ENCODE peak calls at places on chromosomes 6 and 20, in six cellular contexts. I, M, V, H, J and G are unnamed samples.

GRCh38 chr6:163190786-163191185 is 223.7 kb upstream of the QKI start:
- DNase-seq in I (no peak), M (no peak), V (no peak), H (no peak), J (no peak), G (no peak)

GRCh38 chr6:11428895-11429294 is 108.7 kb upstream of the TMEM170B start:
- DNase-seq in I (no peak), M (peak), V (no peak), H (no peak), J (no peak), G (peak)

GRCh38 chr6:143948208-143948607 is 59.9 kb downstream of the PLAGL1 start:
- DNase-seq in I (no peak), M (no peak), V (no peak), H (no peak), J (no peak), G (no peak)

GRCh38 chr6:166275714-166276166 is 32.5 kb downstream of the PRR18 start:
- DNase-seq in I (peak), M (peak), V (peak), H (peak), J (peak), G (no peak)

GRCh38 chr6:170076466-170077165 is 214.3 kb downstream of the DLL1 start:
- DNase-seq in I (peak), M (no peak), V (no peak), H (no peak), J (peak), G (no peak)

GRCh38 chr6:126312013-126312665 is 27.8 kb upstream of the CENPW start:
- DNase-seq in I (peak), M (no peak), V (no peak), H (no peak), J (no peak), G (no peak)

GRCh38 chr6:6712258-6712978 is 123.9 kb downstream of the LY86 start:
- DNase-seq in I (peak), M (peak), V (no peak), H (peak), J (peak), G (peak)

GRCh38 chr20:1567392-1568165 is 10.1 kb upstream of the SIRPD start:
- DNase-seq in I (peak), M (peak), V (no peak), H (no peak), J (no peak), G (no peak)

GRCh38 chr20:33465536-33466302 is 22.2 kb upstream of the SNTA1 start:
- DNase-seq in I (no peak), M (no peak), V (peak), H (no peak), J (no peak), G (no peak)

GRCh38 chr6:167974644-167975344 is 22.7 kb upstream of the KIF25 start:
- DNase-seq in I (no peak), M (peak), V (no peak), H (no peak), J (no peak), G (no peak)

GRCh38 chr6:112912351-112913101 is 565.4 kb downstream of the RFPL4B start:
- DNase-seq in I (no peak), M (no peak), V (no peak), H (no peak), J (no peak), G (no peak)

GRCh38 chr6:155090166-155090565 is 95.1 kb downstream of the TIAM2 start:
- DNase-seq in I (no peak), M (no peak), V (no peak), H (no peak), J (no peak), G (no peak)

GRCh38 chr6:110357696-110358535 is at the start of gene METTL24:
- DNase-seq in I (peak), M (no peak), V (no peak), H (no peak), J (peak), G (no peak)

GRCh38 chr20:25063546-25063945 is 5.6 kb upstream of the ACSS1 start:
- DNase-seq in I (no peak), M (no peak), V (peak), H (no peak), J (no peak), G (no peak)

GRCh38 chr6:134875367-134875766 is 74.5 kb downstream of the ALDH8A1 start:
- DNase-seq in I (peak), M (no peak), V (no peak), H (peak), J (no peak), G (no peak)

GRCh38 chr6:75205776-75206334 is at the start of gene COL12A1:
- DNase-seq in I (no peak), M (peak), V (peak), H (no peak), J (peak), G (peak)

GRCh38 chr6:35757461-35758123 is 18.8 kb upstream of the CLPSL2 start:
- DNase-seq in I (peak), M (peak), V (no peak), H (no peak), J (no peak), G (no peak)

GRCh38 chr6:43037706-43038105 is 15.9 kb downstream of the CUL7 start:
- DNase-seq in I (no peak), M (no peak), V (no peak), H (no peak), J (no peak), G (no peak)

GRCh38 chr20:47126374-47126705 is 230.2 kb downstream of the ZMYND8 start:
- DNase-seq in I (no peak), M (no peak), V (no peak), H (no peak), J (no peak), G (no peak)

GRCh38 chr20:24961384-24962181 is 12.5 kb downstream of the CST7 start:
- DNase-seq in I (no peak), M (no peak), V (peak), H (no peak), J (peak), G (no peak)

GRCh38 chr6:74598473-74599393 is 607.1 kb downstream of the COL12A1 start:
- DNase-seq in I (no peak), M (no peak), V (no peak), H (no peak), J (no peak), G (no peak)

GRCh38 chr6:134784336-134784735 is 165.6 kb downstream of the ALDH8A1 start:
- DNase-seq in I (no peak), M (no peak), V (no peak), H (no peak), J (no peak), G (no peak)

GRCh38 chr6:45690846-45691245 is 313.1 kb upstream of the SUPT3H start:
- DNase-seq in I (no peak), M (no peak), V (no peak), H (no peak), J (no peak), G (no peak)

GRCh38 chr6:35505985-35506384 is 6.7 kb downstream of the TULP1 start:
- DNase-seq in I (no peak), M (no peak), V (no peak), H (no peak), J (no peak), G (no peak)

GRCh38 chr6:112485813-112486212 is 138.7 kb downstream of the RFPL4B start:
- DNase-seq in I (no peak), M (peak), V (no peak), H (no peak), J (no peak), G (no peak)

GRCh38 chr6:91705646-91706045 is 1118.8 kb upstream of the MAP3K7 start:
- DNase-seq in I (no peak), M (no peak), V (no peak), H (no peak), J (no peak), G (no peak)

GRCh38 chr6:60867548-60867947 is 1418.5 kb downstream of the KHDRBS2 start:
- DNase-seq in I (no peak), M (no peak), V (no peak), H (no peak), J (no peak), G (no peak)

GRCh38 chr6:31795616-31796298 is at the start of gene VARS1:
- DNase-seq in I (peak), M (peak), V (peak), H (peak), J (peak), G (peak)

GRCh38 chr20:43960231-43960630 is 45.6 kb downstream of the TOX2 start:
- DNase-seq in I (no peak), M (no peak), V (no peak), H (no peak), J (no peak), G (no peak)

GRCh38 chr6:24332306-24332705 is 25.6 kb downstream of the DCDC2 start:
- DNase-seq in I (no peak), M (peak), V (no peak), H (no peak), J (no peak), G (no peak)

GRCh38 chr6:129709909-129710721 is at the start of gene ARHGAP18:
- DNase-seq in I (peak), M (peak), V (peak), H (peak), J (peak), G (peak)

GRCh38 chr20:36574278-36575065 is 1.1 kb downstream of the TGIF2 start:
- DNase-seq in I (peak), M (peak), V (peak), H (peak), J (peak), G (no peak)

GRCh38 chr6:121522771-121523386 is 87.4 kb downstream of the GJA1 start:
- DNase-seq in I (no peak), M (peak), V (no peak), H (no peak), J (no peak), G (no peak)

GRCh38 chr20:51428451-51429143 is 113.9 kb downstream of the NFATC2 start:
- DNase-seq in I (no peak), M (peak), V (peak), H (no peak), J (no peak), G (no peak)

GRCh38 chr6:113642714-113643442 is 214.3 kb upstream of the MARCKS start:
- DNase-seq in I (no peak), M (no peak), V (no peak), H (no peak), J (no peak), G (no peak)

GRCh38 chr20:9514461-9515210 is at the start of gene LAMP5:
- DNase-seq in I (no peak), M (peak), V (no peak), H (no peak), J (peak), G (no peak)

GRCh38 chr6:135358907-135359459 is 138.6 kb downstream of the AHI1 start:
- DNase-seq in I (no peak), M (no peak), V (no peak), H (no peak), J (no peak), G (no peak)

DNA sequence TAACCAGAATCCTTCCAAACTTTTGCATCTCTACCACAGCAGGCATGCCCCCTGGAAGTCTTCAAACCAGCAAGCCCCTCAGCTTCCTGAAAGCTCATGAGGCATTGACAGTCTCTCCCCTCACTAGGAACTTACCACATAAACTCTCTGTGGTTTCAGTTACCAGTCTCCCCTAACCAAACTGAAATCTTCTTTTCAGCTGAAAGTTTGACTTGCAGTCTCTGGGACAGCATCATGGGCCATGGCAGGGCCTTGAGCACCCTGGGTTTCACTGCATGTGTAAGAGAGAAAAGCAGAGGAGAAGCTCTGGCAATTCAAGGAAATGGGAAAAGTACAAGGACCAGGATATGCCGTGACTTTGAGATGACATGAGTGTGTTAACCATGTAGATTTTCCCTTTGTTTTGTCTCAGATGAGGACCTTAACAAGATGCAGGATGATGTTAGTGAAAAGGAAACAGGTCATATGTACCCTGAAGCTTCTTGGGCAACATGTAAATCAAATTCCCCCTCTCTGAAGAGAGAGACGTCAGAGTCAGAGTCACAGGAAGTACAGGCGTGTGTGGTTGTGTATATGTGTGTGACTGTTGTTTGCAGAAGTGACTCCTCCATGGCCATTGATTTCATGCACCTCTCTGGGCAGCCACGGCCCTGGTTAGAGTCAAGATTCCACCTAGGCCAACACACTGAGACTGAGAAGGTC is 106.3 kb downstream of the TNFRSF21 start:
- DNase-seq in I (no peak), M (no peak), V (no peak), H (peak), J (no peak), G (no peak)
- TF ChIP-seq CTCF in I (no peak), M (no peak), V (no peak), H (no peak), J (no peak), G (no peak)

GRCh38 chr20:19942611-19943010 is 74.6 kb upstream of the NAA20 start:
- DNase-seq in I (no peak), M (no peak), V (no peak), H (no peak), J (no peak), G (no peak)
- H3K27ac ChIP-seq in I (peak), M (no peak), V (peak), H (no peak), J (peak), G (no peak)

DNA sequence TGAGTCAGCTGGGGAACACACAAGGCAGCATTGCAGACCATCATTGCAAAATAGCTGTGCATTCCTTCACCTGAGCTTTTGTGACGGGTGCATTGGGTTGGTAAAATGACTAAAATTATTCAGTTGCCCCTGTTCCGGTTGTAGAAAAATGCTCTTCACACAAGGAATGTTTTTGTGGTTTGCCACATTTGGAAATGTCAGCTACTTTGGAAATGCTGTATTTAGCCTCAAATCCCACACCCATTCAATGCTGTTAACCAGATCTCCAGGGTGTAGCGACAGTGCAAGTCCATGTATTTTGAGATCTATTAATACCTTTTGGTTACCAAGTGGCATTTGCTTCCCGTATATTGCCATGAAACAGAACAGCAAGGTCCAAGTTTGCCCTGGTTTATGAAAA is 201.2 kb downstream of the FOXA2 start:
- DNase-seq in I (no peak), M (no peak), V (no peak), H (no peak), J (no peak), G (no peak)
- H3K4me3 ChIP-seq in I (no peak), M (no peak), V (no peak), H (no peak), J (no peak), G (no peak)

GRCh38 chr6:2695464-2696095 is 55.1 kb downstream of the MYLK4 start:
- DNase-seq in I (no peak), M (no peak), V (no peak), H (no peak), J (no peak), G (peak)
- TF ChIP-seq CTCF in I (peak), M (peak), V (no peak), H (peak), J (no peak), G (peak)

GRCh38 chr20:58882704-58883089 is 30.2 kb downstream of the GNAS start:
- DNase-seq in I (no peak), M (no peak), V (no peak), H (no peak), J (no peak), G (no peak)

GRCh38 chr20:58880441-58880840 is 27.9 kb downstream of the GNAS start:
- DNase-seq in I (no peak), M (no peak), V (no peak), H (no peak), J (no peak), G (no peak)

GRCh38 chr20:58880994-58881752 is 28.7 kb downstream of the GNAS start:
- DNase-seq in I (no peak), M (no peak), V (no peak), H (no peak), J (no peak), G (no peak)

GRCh38 chr20:58884966-58885365 is 32.5 kb downstream of the GNAS start:
- DNase-seq in I (peak), M (no peak), V (no peak), H (no peak), J (no peak), G (no peak)

GRCh38 chr20:58883243-58883691 is 30.8 kb downstream of the GNAS start:
- DNase-seq in I (no peak), M (no peak), V (no peak), H (no peak), J (no peak), G (no peak)
- H3K27ac ChIP-seq in I (no peak), M (no peak), V (no peak), H (no peak), J (no peak), G (no peak)

GRCh38 chr6:44202972-44203750 is 13.6 kb upstream of the MYMX start:
- DNase-seq in I (no peak), M (no peak), V (no peak), H (no peak), J (no peak), G (no peak)
- H3K4me3 ChIP-seq in I (no peak), M (no peak), V (no peak), H (no peak), J (no peak), G (no peak)

GRCh38 chr20:3658708-3659491 is 4.3 kb downstream of the GFRA4 start:
- DNase-seq in I (peak), M (no peak), V (no peak), H (no peak), J (no peak), G (no peak)

GRCh38 chr20:3658019-3658707 is 5.0 kb downstream of the GFRA4 start:
- DNase-seq in I (no peak), M (no peak), V (peak), H (no peak), J (no peak), G (no peak)

GRCh38 chr20:3660262-3661059 is 2.7 kb downstream of the GFRA4 start:
- DNase-seq in I (no peak), M (no peak), V (peak), H (no peak), J (no peak), G (no peak)

GRCh38 chr20:3661060-3661820 is 2.0 kb downstream of the GFRA4 start:
- DNase-seq in I (no peak), M (no peak), V (peak), H (no peak), J (no peak), G (no peak)

DNA sequence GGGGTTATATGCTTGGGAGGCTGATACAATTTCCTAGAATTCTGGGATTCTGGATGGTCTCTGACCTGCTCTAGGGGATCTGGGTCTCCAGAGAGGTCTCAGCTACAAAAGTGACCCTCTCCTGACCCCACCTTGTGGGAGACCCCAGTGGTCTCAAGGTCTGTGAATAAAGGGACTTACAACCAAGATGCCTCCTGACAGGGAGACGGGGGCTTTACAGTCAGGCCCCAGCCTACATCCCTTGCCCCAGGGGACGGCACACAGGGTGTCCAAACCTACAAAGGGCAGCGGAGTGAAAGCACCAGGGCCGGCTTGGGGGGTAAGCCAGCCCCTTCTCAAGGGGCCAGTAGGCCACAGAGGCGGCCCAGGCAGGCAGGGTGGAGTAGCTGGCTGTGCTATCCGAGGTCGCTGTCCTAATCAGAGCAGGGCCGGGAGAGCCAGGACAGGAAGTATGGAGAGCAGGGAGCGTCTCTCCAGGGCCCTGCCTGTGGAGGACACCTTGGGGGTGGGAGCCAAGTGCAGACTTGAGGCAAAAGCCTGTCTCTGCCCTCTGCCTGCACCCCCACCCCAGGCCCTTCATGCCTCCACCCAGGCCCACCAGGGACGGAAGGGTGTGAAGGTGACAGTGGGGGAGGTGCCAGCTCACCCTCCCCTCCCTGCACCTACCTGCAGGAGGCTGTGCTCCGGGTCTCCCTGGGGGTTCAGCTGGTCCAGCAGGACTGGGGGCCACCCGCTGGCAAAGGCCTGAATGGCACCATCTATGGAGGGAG is 3.5 kb downstream of the GFRA4 start:
- DNase-seq in I (no peak), M (no peak), V (peak), H (no peak), J (no peak), G (no peak)
- TF ChIP-seq CTCF in I (no peak), M (peak), V (no peak), H (peak), J (no peak), G (no peak)

DNA sequence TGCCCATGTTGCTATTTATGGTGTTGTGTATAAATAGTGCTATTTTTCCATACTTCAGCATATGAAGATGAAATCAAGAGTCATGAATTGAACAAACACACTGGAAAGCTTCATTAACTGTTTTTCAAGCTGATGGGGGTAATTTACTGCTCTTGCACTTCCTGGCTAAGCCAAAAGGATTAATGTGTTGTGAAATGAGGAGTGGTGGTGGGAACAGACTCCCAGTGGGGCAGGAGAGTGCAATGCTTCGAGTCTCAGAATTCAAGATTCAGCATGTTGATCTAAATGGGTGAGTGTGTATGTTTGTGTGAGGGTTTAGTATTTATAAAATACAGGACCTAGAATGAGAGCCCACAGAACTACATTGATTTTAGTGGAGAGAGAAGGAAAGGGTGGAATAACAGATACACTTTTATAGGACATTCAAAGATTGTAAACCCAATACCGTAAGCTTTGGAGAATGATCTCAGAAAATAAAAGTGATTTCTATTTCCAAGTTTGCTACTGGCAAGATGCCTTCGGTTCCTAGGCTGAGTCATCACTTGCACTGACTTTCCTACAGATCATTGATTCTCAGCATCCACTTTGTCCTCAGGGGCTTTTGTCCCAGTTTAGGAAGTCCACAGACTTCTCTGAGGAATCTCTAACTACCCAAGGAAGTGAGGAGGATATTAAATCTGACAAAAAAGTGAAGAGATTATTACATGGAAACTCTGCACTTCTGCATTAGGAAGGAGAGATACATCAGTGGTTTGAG is 303.6 kb downstream of the TRDN start:
- DNase-seq in I (no peak), M (no peak), V (no peak), H (no peak), J (no peak), G (no peak)
- H3K27ac ChIP-seq in I (no peak), M (no peak), V (no peak), H (no peak), J (no peak), G (no peak)